ENCODE peak calls at places on chromosomes 7 and 10, in ten cellular contexts. W is cardiac fibroblast, C is foreskin keratinocyte, A is ovary, T is endothelial cell, X is SK-N-SH, Y is mammary epithelial cell, Q is AG09319, R is RWPE1, E is right lobe of liver. F is an unnamed sample.

GRCh38 chr7:121140790-121141189 is 152.3 kb downstream of the CPED1 start:
- DNase-seq in W (no peak), C (no peak), A (no peak), T (no peak), X (no peak), Y (no peak), Q (no peak), R (no peak), E (no peak), F (no peak)

GRCh38 chr7:130566168-130566897 is 74.4 kb downstream of the MEST start:
- DNase-seq in W (peak; percentile 64), C (no peak), A (peak; percentile 23), T (no peak), X (no peak), Y (no peak), Q (no peak), R (no peak), E (peak; percentile 48), F (no peak)

GRCh38 chr10:125624800-125625199 is 58.2 kb downstream of the TEX36 start:
- DNase-seq in W (no peak), C (no peak), A (no peak), T (no peak), X (no peak), Y (no peak), Q (no peak), R (no peak), E (no peak), F (no peak)

GRCh38 chr7:44898059-44898458 is 12.7 kb upstream of the PURB start:
- DNase-seq in W (no peak), C (no peak), A (no peak), T (no peak), X (no peak), Y (no peak), Q (no peak), R (no peak), E (no peak), F (no peak)

GRCh38 chr7:108627476-108628051 is 57.9 kb downstream of the DNAJB9 start:
- DNase-seq in W (no peak), C (no peak), A (no peak), T (no peak), X (no peak), Y (no peak), Q (no peak), R (no peak), E (no peak), F (no peak)

GRCh38 chr7:44796034-44796503 is 412 bp upstream of the PPIA start:
- DNase-seq in W (peak; percentile 58), C (no peak), A (no peak), T (peak; percentile 71), X (no peak), Y (peak; percentile 63), Q (peak; percentile 18), R (peak; percentile 57), E (no peak), F (peak; percentile 59)

GRCh38 chr7:2197436-2198155 is 35.1 kb downstream of the MAD1L1 start:
- DNase-seq in W (no peak), C (no peak), A (no peak), T (no peak), X (peak; percentile 32), Y (no peak), Q (no peak), R (no peak), E (no peak), F (no peak)

GRCh38 chr7:4753610-4754432 is 21.6 kb upstream of the AP5Z1 start:
- DNase-seq in W (peak; percentile 53), C (peak; percentile 45), A (peak; percentile 80), T (peak; percentile 82), X (peak; percentile 95), Y (peak; percentile 59), Q (no peak), R (peak; percentile 80), E (peak; percentile 87), F (peak; percentile 73)

GRCh38 chr10:80090120-80090519 is 11.7 kb downstream of the TMEM254 start:
- DNase-seq in W (no peak), C (peak; percentile 29), A (no peak), T (no peak), X (no peak), Y (no peak), Q (no peak), R (no peak), E (no peak), F (no peak)

GRCh38 chr10:58653139-58653538 is 140.5 kb downstream of the BICC1 start:
- DNase-seq in W (peak; percentile 41), C (no peak), A (no peak), T (no peak), X (no peak), Y (no peak), Q (no peak), R (no peak), E (no peak), F (no peak)

GRCh38 chr10:8051851-8052257 is 2.6 kb upstream of the GATA3 start:
- DNase-seq in W (no peak), C (no peak), A (no peak), T (no peak), X (peak; percentile 82), Y (peak; percentile 66), Q (no peak), R (no peak), E (peak; percentile 34), F (no peak)

GRCh38 chr10:126803394-126803793 is 101.8 kb upstream of the DOCK1 start:
- DNase-seq in W (no peak), C (no peak), A (no peak), T (no peak), X (no peak), Y (no peak), Q (no peak), R (no peak), E (no peak), F (no peak)

GRCh38 chr10:88113232-88113631 is 249.8 kb downstream of the PTEN start:
- DNase-seq in W (peak; percentile 74), C (no peak), A (no peak), T (no peak), X (no peak), Y (no peak), Q (no peak), R (no peak), E (no peak), F (no peak)

GRCh38 chr10:88115968-88116367 is 252.5 kb downstream of the PTEN start:
- DNase-seq in W (peak; percentile 54), C (peak; percentile 58), A (no peak), T (no peak), X (no peak), Y (peak; percentile 58), Q (peak; percentile 71), R (no peak), E (no peak), F (peak; percentile 36)

GRCh38 chr10:88113657-88114272 is 250.3 kb downstream of the PTEN start:
- DNase-seq in W (no peak), C (no peak), A (no peak), T (no peak), X (no peak), Y (no peak), Q (no peak), R (no peak), E (no peak), F (no peak)

GRCh38 chr10:88115406-88115805 is 252.0 kb downstream of the PTEN start:
- DNase-seq in W (no peak), C (no peak), A (no peak), T (no peak), X (no peak), Y (no peak), Q (no peak), R (no peak), E (no peak), F (no peak)

DNA sequence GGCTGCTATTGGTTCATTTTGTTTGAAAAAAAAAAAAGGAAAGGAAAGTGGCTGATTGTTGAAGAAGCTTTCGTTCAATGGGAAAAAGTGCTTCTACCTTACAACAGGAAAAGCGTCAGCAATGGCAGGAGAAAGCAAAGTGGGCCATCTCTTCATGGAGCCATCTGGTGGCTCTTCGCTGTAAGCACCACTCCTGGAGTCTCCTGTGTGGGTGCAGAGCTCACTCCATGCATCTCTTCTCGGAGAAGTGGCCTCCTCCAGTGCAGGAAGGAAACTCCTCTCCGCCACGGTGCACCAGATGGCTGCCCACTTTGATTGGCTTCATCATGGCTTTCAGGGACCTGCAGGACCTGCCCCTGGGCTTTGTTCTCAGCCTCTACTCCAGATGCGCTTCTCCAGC is 250.9 kb downstream of the PTEN start:
- DNase-seq in W (peak; percentile 54), C (no peak), A (no peak), T (peak; percentile 26), X (peak; percentile 36), Y (no peak), Q (no peak), R (peak; percentile 51), E (peak; percentile 41), F (peak; percentile 50)
- TF ChIP-seq CTCF in W (peak; percentile 57), C (peak; percentile 53), A (no peak), T (peak; percentile 40), X (peak; percentile 50), Y (peak; percentile 52), Q (peak; percentile 19), R (no peak), E (peak; percentile 77), F (no peak)

GRCh38 chr10:55629792-55630490 is 731.1 kb downstream of the ZWINT start:
- DNase-seq in W (peak; percentile 41), C (peak; percentile 35), A (no peak), T (peak; percentile 66), X (peak; percentile 64), Y (no peak), Q (no peak), R (peak; percentile 28), E (peak; percentile 32), F (no peak)
- TF ChIP-seq CTCF in W (peak; percentile 56), C (peak; percentile 49), A (no peak), T (peak; percentile 71), X (peak; percentile 81), Y (peak; percentile 46), Q (no peak), R (peak; percentile 35), E (no peak), F (no peak)

GRCh38 chr10:113441220-113441619 is 111.6 kb upstream of the HABP2 start:
- DNase-seq in W (no peak), C (no peak), A (no peak), T (no peak), X (no peak), Y (no peak), Q (no peak), R (no peak), E (peak; percentile 69), F (peak; percentile 4)
- TF ChIP-seq CTCF in W (no peak), C (no peak), A (no peak), T (no peak), X (peak; percentile 40), Y (peak; percentile 31), Q (peak; percentile 46), R (no peak), E (peak; percentile 55), F (no peak)

DNA sequence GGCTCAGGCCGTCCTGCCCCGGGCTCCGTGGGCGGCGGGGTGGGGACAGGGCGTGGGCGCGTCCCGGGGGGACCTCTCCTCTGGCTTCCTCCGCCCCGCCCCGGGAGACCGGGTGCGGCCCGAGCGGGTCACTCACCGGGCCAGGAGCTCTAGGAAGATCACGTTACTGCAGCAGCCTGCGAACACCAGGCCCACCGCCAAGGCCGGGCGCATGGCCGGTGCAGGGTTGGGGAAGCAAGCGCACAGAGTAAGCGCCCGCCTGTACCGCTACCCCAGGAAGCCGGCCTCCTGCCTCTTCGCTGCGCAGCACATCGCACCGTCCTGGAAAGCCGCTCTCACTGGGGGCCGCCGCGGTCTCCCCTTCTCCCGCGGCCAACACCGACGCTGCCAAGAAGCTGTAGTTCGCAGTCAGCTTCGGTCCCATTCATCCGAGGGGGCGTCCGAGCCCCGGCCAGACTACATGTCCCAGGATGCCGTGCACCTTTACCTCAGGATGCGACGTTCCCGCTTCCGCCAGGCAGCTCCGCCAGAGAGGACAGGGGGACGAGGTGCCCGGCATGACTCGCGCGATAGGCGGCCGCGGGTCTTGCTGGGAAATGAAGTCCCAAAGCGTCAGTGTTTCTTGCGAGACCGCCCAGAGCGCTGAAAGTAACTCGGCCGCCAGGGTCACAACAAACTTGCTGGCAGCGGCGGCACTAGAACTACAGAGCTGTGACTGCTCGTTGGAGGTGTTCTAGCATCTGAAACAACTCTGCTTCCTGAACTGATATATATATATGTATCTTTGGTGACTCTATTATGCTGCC is at the start of gene SLC35B4:
- DNase-seq in W (peak; percentile 97), C (peak; percentile 93), A (peak; percentile 94), T (peak; percentile 93), X (peak; percentile 99), Y (peak; percentile 96), Q (peak; percentile 91), R (peak; percentile 94), E (peak; percentile 98), F (peak; percentile 97)
- TF ChIP-seq CTCF in W (peak; percentile 37), C (peak; percentile 47), A (no peak), T (peak; percentile 16), X (peak; percentile 46), Y (peak; percentile 35), Q (no peak), R (no peak), E (peak; percentile 23), F (no peak)

F was measured in MCF 10A.